ENCODE peak calls at places on chromosomes 1 and 21, in nine cellular contexts. W is vagina, R is HT-29, G is thoracic aorta, T is glutamatergic neuron, E is nephron progenitor cell, N is substantia nigra, P is NCI-H510A, H is T-cell. Z is an unnamed sample.

GRCh38 chr1:170881268-170882265 is 53.8 kb upstream of the MROH9 start:
- DNase-seq in P (no peak), W (no peak), T (no peak), R (peak; percentile 23), G (no peak), H (no peak), N (no peak), E (no peak), Z (no peak)

GRCh38 chr1:203506821-203507220 is 12.9 kb downstream of the OPTC start:
- DNase-seq in N (no peak), W (no peak), P (no peak), T (no peak), E (no peak), H (no peak), R (no peak), G (no peak), Z (no peak)

GRCh38 chr1:53602376-53602775 is 136.6 kb downstream of the GLIS1 start:
- DNase-seq in G (no peak), P (no peak), T (no peak), N (no peak), R (no peak), H (no peak), W (no peak), E (no peak), Z (no peak)

GRCh38 chr1:221309711-221310110 is 430.5 kb downstream of the HLX start:
- DNase-seq in W (no peak), E (peak; percentile 18), N (no peak), R (no peak), P (no peak), H (no peak), T (no peak), G (no peak), Z (no peak)

GRCh38 chr1:19337289-19337688 is 25.2 kb downstream of the SLC66A1 start:
- DNase-seq in P (no peak), N (no peak), R (no peak), W (no peak), T (no peak), E (no peak), H (no peak), G (no peak), Z (no peak)

GRCh38 chr1:50047916-50048694 is 24.4 kb upstream of the AGBL4 start:
- DNase-seq in N (no peak), W (no peak), H (no peak), T (peak; percentile 89), G (no peak), E (peak; percentile 10), P (no peak), R (no peak), Z (no peak)

GRCh38 chr1:99727575-99728190 is 38.8 kb downstream of the FRRS1 start:
- DNase-seq in W (no peak), H (no peak), N (no peak), R (no peak), P (no peak), T (no peak), E (no peak), G (no peak), Z (no peak)

GRCh38 chr1:245234217-245235120 is 79.7 kb downstream of the KIF26B start:
- DNase-seq in E (peak; percentile 43), N (peak; percentile 60), P (no peak), W (no peak), G (no peak), H (no peak), T (peak; percentile 33), R (no peak), Z (no peak)

GRCh38 chr1:60821156-60821555 is 261.2 kb upstream of the NFIA start:
- DNase-seq in R (no peak), E (no peak), T (no peak), G (no peak), P (no peak), W (no peak), H (no peak), N (no peak), Z (no peak)

GRCh38 chr1:206891412-206891811 is 5.8 kb upstream of the IL24 start:
- DNase-seq in G (no peak), N (no peak), P (no peak), R (no peak), H (no peak), T (no peak), E (no peak), W (no peak), Z (no peak)

GRCh38 chr1:244052011-244052727 is 1.1 kb downstream of the ZBTB18 start:
- DNase-seq in T (peak; percentile 60), W (no peak), G (no peak), P (no peak), E (no peak), R (no peak), H (no peak), N (no peak), Z (no peak)

GRCh38 chr1:95699274-95699953 is 465.4 kb downstream of the RWDD3 start:
- DNase-seq in P (no peak), E (no peak), G (no peak), H (no peak), N (no peak), W (no peak), T (no peak), R (no peak), Z (no peak)

GRCh38 chr21:32604484-32604883 is 7.7 kb downstream of the CFAP298 start:
- DNase-seq in P (no peak), H (no peak), E (no peak), T (peak; percentile 80), N (no peak), R (no peak), W (no peak), G (no peak), Z (no peak)

GRCh38 chr1:112146201-112146715 is 156.8 kb upstream of the KCND3 start:
- DNase-seq in N (no peak), R (no peak), W (no peak), P (no peak), E (no peak), T (no peak), H (no peak), G (no peak), Z (no peak)

GRCh38 chr1:203135636-203136305 is 8.2 kb downstream of the ADORA1 start:
- DNase-seq in N (no peak), T (no peak), P (no peak), W (no peak), G (no peak), E (no peak), R (no peak), H (no peak), Z (peak; percentile 27)

GRCh38 chr1:20589331-20590312 is 725 bp downstream of the CDA start:
- DNase-seq in P (no peak), E (peak; percentile 53), T (no peak), R (no peak), G (no peak), H (no peak), N (no peak), W (no peak), Z (no peak)

GRCh38 chr1:181152892-181153633 is 64.6 kb downstream of the IER5 start:
- DNase-seq in E (peak; percentile 24), H (no peak), P (no peak), N (peak; percentile 11), W (no peak), T (no peak), R (no peak), G (peak; percentile 74), Z (peak; percentile 92)